ENCODE peak calls at places on chromosome 4, in four cellular contexts. One of them, this sample, is unnamed.

GRCh38 chr4:6180841-6181631 is 19.3 kb downstream of the JAKMIP1 start:
- DNase-seq in IMR-90: no peak
- DNase-seq in K562: no peak
- DNase-seq in GM12878: peak; percentile 98
- DNase-seq in this sample: no peak

GRCh38 chr4:4430492-4431195 is 43.7 kb downstream of the NSG1 start:
- DNase-seq in GM12878: no peak
- DNase-seq in IMR-90: peak; percentile 92
- DNase-seq in K562: peak; percentile 79
- DNase-seq in this sample: peak; percentile 50

GRCh38 chr4:141462361-141462760 is 174.0 kb upstream of the IL15 start:
- DNase-seq in K562: no peak
- DNase-seq in GM12878: no peak
- DNase-seq in IMR-90: peak; percentile 21
- DNase-seq in this sample: no peak

GRCh38 chr4:163693211-163693610 is 198.7 kb downstream of the TMA16 start:
- DNase-seq in IMR-90: peak; percentile 83
- DNase-seq in GM12878: no peak
- DNase-seq in K562: no peak
- DNase-seq in this sample: no peak

GRCh38 chr4:109930469-109930868 is 17.8 kb downstream of the EGF start:
- DNase-seq in K562: no peak
- DNase-seq in GM12878: no peak
- DNase-seq in IMR-90: no peak
- DNase-seq in this sample: no peak

GRCh38 chr4:140037353-140038030 is 116.5 kb downstream of the MAML3 start:
- DNase-seq in GM12878: no peak
- DNase-seq in K562: no peak
- DNase-seq in IMR-90: peak; percentile 97
- DNase-seq in this sample: peak; percentile 93

GRCh38 chr4:173735585-173735984 is 205.6 kb upstream of the HAND2 start:
- DNase-seq in IMR-90: no peak
- DNase-seq in K562: no peak
- DNase-seq in GM12878: no peak
- DNase-seq in this sample: no peak

GRCh38 chr4:38674206-38675144 is 10.5 kb downstream of the KLF3 start:
- DNase-seq in K562: no peak
- DNase-seq in IMR-90: no peak
- DNase-seq in GM12878: no peak
- DNase-seq in this sample: peak; percentile 48

GRCh38 chr4:47840291-47840690 is 2.4 kb upstream of the CORIN start:
- DNase-seq in GM12878: no peak
- DNase-seq in IMR-90: no peak
- DNase-seq in K562: no peak
- DNase-seq in this sample: no peak

GRCh38 chr4:40262861-40263260 is 66.0 kb downstream of the RHOH start:
- DNase-seq in K562: no peak
- DNase-seq in GM12878: no peak
- DNase-seq in IMR-90: no peak
- DNase-seq in this sample: no peak

GRCh38 chr4:145812902-145813301 is 125.7 kb downstream of the ZNF827 start:
- DNase-seq in K562: no peak
- DNase-seq in IMR-90: no peak
- DNase-seq in GM12878: no peak
- DNase-seq in this sample: no peak

GRCh38 chr4:11732155-11732554 is 303.5 kb upstream of the HS3ST1 start:
- DNase-seq in K562: no peak
- DNase-seq in IMR-90: no peak
- DNase-seq in GM12878: no peak
- DNase-seq in this sample: no peak

GRCh38 chr4:3671571-3672464 is 94.4 kb upstream of the ADRA2C start:
- DNase-seq in IMR-90: peak; percentile 41
- DNase-seq in GM12878: no peak
- DNase-seq in K562: no peak
- DNase-seq in this sample: no peak

GRCh38 chr4:158371158-158371557 is 150.5 kb upstream of the RXFP1 start:
- DNase-seq in K562: no peak
- DNase-seq in IMR-90: peak; percentile 65
- DNase-seq in GM12878: no peak
- DNase-seq in this sample: peak; percentile 66

GRCh38 chr4:150782311-150782710 is 200.4 kb downstream of the MAB21L2 start:
- DNase-seq in IMR-90: peak; percentile 7
- DNase-seq in GM12878: no peak
- DNase-seq in K562: no peak
- DNase-seq in this sample: peak; percentile 65

GRCh38 chr4:754221-755120 is 48.8 kb downstream of the PCGF3 start:
- DNase-seq in GM12878: no peak
- DNase-seq in IMR-90: no peak
- DNase-seq in K562: no peak
- DNase-seq in this sample: no peak

GRCh38 chr4:141807073-141807472 is 170.7 kb downstream of the IL15 start:
- DNase-seq in K562: no peak
- DNase-seq in IMR-90: peak; percentile 68
- DNase-seq in GM12878: no peak
- DNase-seq in this sample: no peak

GRCh38 chr4:186584912-186585311 is 29.5 kb upstream of the MTNR1A start:
- DNase-seq in IMR-90: no peak
- DNase-seq in GM12878: no peak
- DNase-seq in K562: no peak
- DNase-seq in this sample: no peak

GRCh38 chr4:96016615-96017299 is 176.9 kb downstream of the PDHA2 start:
- DNase-seq in IMR-90: no peak
- DNase-seq in GM12878: no peak
- DNase-seq in K562: no peak
- DNase-seq in this sample: no peak

GRCh38 chr4:183431614-183432013 is 12.8 kb upstream of the CDKN2AIP start:
- DNase-seq in GM12878: no peak
- DNase-seq in K562: no peak
- DNase-seq in IMR-90: no peak
- DNase-seq in this sample: no peak

GRCh38 chr4:2276581-2277325 is 14.8 kb upstream of the MXD4 start:
- DNase-seq in GM12878: no peak
- DNase-seq in IMR-90: no peak
- DNase-seq in K562: no peak
- DNase-seq in this sample: no peak

GRCh38 chr4:17494258-17494657 is 17.6 kb downstream of the QDPR start:
- DNase-seq in IMR-90: peak; percentile 78
- DNase-seq in GM12878: no peak
- DNase-seq in K562: peak; percentile 55
- DNase-seq in this sample: peak; percentile 46

GRCh38 chr4:3168029-3168428 is 80.9 kb upstream of the MSANTD1 start:
- DNase-seq in GM12878: peak; percentile 8
- DNase-seq in K562: peak; percentile 14
- DNase-seq in IMR-90: peak; percentile 76
- DNase-seq in this sample: no peak

GRCh38 chr4:8239661-8240060 is 29.9 kb upstream of the HTRA3 start:
- DNase-seq in K562: no peak
- DNase-seq in GM12878: no peak
- DNase-seq in IMR-90: no peak
- DNase-seq in this sample: no peak

GRCh38 chr4:64341711-64342110 is 67.5 kb downstream of the TECRL start:
- DNase-seq in IMR-90: no peak
- DNase-seq in GM12878: no peak
- DNase-seq in K562: no peak
- DNase-seq in this sample: no peak

GRCh38 chr4:82553020-82553419 is 8.8 kb downstream of the TMEM150C start:
- DNase-seq in IMR-90: no peak
- DNase-seq in GM12878: no peak
- DNase-seq in K562: no peak
- DNase-seq in this sample: no peak

GRCh38 chr4:51890760-51891159 is 47.8 kb downstream of the DCUN1D4 start:
- DNase-seq in K562: no peak
- DNase-seq in GM12878: no peak
- DNase-seq in IMR-90: no peak
- DNase-seq in this sample: no peak
- H3K36me3 ChIP-seq in K562: peaks cover 66% of the 10 kb centered on the region
- H3K36me3 ChIP-seq in GM12878: peaks cover 17% of the 10 kb centered on the region
- H3K36me3 ChIP-seq in IMR-90: peaks cover 36% of the 10 kb centered on the region
- H3K36me3 ChIP-seq in this sample: peaks cover 5% of the 10 kb centered on the region

GRCh38 chr4:26217961-26218676 is 102.7 kb upstream of the RBPJ start:
- DNase-seq in GM12878: peak; percentile 42
- DNase-seq in K562: no peak
- DNase-seq in IMR-90: no peak
- DNase-seq in this sample: no peak
- H2AFZ ChIP-seq in GM12878: peak overlapping the region; percentile 66
- H2AFZ ChIP-seq in K562: no peak overlapping the region
- H2AFZ ChIP-seq in IMR-90: peak overlapping the region; percentile 61
- H2AFZ ChIP-seq in this sample: no peak overlapping the region

GRCh38 chr4:156377036-156377700 is 423.5 kb upstream of the CTSO start:
- DNase-seq in GM12878: no peak
- DNase-seq in IMR-90: peak; percentile 64
- DNase-seq in K562: no peak
- DNase-seq in this sample: no peak

GRCh38 chr4:156374894-156375293 is 421.2 kb upstream of the CTSO start:
- DNase-seq in K562: no peak
- DNase-seq in GM12878: no peak
- DNase-seq in IMR-90: no peak
- DNase-seq in this sample: no peak

GRCh38 chr4:156374069-156374468 is 420.4 kb upstream of the CTSO start:
- DNase-seq in K562: no peak
- DNase-seq in IMR-90: no peak
- DNase-seq in GM12878: no peak
- DNase-seq in this sample: no peak

DNA sequence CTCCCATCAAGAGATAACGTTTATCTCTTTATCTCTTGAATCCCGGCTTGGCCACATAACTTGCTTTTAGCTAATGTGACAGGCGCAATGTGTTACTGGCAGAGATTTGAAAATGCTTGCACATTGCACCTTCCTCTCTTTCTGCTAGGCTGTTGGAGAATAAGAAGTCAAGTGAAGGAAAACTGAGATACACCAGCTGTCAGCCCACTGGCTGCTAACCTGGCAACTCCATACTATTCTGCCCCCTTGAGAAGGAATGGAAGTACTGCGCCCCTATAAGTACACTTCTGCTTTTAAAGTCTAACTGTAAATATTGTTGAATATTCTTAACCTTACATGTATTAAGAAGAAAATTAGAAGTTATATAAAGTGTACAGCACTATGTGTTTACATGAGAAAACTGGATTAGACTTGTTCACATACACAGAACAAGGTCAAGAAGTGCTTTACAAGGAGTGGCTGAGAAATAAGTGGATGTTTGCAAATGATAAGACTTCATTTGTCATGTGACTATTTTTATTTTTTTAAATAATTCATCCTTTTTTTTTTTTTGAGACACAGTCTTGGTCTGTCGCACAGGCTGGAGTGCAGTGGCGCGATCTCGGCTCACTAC is 424.5 kb upstream of the CTSO start:
- DNase-seq in K562: no peak
- DNase-seq in IMR-90: peak; percentile 71
- DNase-seq in GM12878: no peak
- DNase-seq in this sample: peak; percentile 56
- TF ChIP-seq FOS in K562: no peak
- TF ChIP-seq FOS in IMR-90: no peak
- TF ChIP-seq FOS in GM12878: no peak
- TF ChIP-seq FOS in this sample: no peak

DNA sequence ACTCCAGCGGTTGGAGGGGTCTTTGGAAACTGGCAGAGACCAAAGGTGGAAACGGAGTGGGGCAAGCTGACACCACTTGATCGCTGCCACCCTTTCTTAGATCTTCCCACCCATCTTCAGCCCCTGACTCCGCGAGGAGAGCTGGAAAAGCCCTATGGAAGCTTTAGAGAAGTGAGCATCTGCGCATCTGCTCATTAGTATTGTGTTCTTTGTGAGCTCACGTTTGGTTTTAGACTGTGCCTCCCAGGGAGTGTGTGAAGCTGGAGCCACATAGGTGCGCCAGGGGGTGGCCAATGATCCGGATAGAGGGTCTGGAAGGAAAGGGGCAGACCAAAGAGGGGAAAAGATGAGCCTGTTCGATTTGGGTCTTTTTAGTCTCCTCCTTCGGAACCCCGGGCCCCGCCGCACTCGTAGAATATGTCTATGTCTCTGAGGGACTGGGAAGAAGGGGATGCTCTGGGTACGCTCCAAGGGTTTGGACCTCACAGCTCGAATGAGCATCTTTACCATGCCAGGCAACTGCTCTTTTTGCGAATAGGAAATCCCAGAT is 564 bp upstream of the DKK2 start:
- DNase-seq in K562: no peak
- DNase-seq in GM12878: no peak
- DNase-seq in IMR-90: no peak
- DNase-seq in this sample: peak; percentile 6
- H3K36me3 ChIP-seq in K562: no peaks in the 10 kb centered on the region
- H3K36me3 ChIP-seq in GM12878: no peaks in the 10 kb centered on the region
- H3K36me3 ChIP-seq in IMR-90: no peaks in the 10 kb centered on the region
- H3K36me3 ChIP-seq in this sample: no peaks in the 10 kb centered on the region

GRCh38 chr4:89491731-89492235 is 184.2 kb upstream of the GPRIN3 start:
- DNase-seq in IMR-90: no peak
- DNase-seq in K562: no peak
- DNase-seq in GM12878: no peak
- DNase-seq in this sample: no peak
- H2AFZ ChIP-seq in IMR-90: no peak overlapping the region
- H2AFZ ChIP-seq in K562: no peak overlapping the region
- H2AFZ ChIP-seq in GM12878: no peak overlapping the region
- H2AFZ ChIP-seq in this sample: peak overlapping the region; percentile 43